ENCODE peak calls at places on chromosome 6, in five cellular contexts. O is progenitor cell of endocrine pancreas, F is lung, U is substantia nigra, C is trophoblast cell. E is an unnamed sample.

GRCh38 chr6:3884007-3884745 is 35.0 kb downstream of the FAM50B start:
- DNase-seq in O (no peak), F (no peak), U (no peak), C (peak), E (no peak)

GRCh38 chr6:119620846-119621570 is 271.4 kb upstream of the MAN1A1 start:
- DNase-seq in O (no peak), F (no peak), U (no peak), C (peak), E (peak)

GRCh38 chr6:113879186-113880096 is 22.3 kb downstream of the MARCKS start:
- DNase-seq in O (peak), F (no peak), U (peak), C (peak), E (peak)

GRCh38 chr6:144359783-144360182 is 74.6 kb downstream of the UTRN start:
- DNase-seq in O (no peak), F (no peak), U (no peak), C (no peak), E (no peak)

GRCh38 chr6:37306624-37307222 is 47.1 kb upstream of the RNF8 start:
- DNase-seq in O (no peak), F (no peak), U (no peak), C (no peak), E (no peak)

GRCh38 chr6:4281341-4282293 is 146.2 kb upstream of the ECI2 start:
- DNase-seq in O (peak), F (peak), U (no peak), C (peak), E (no peak)

GRCh38 chr6:157239671-157240058 is 83.7 kb downstream of the TMEM242 start:
- DNase-seq in O (no peak), F (no peak), U (no peak), C (no peak), E (no peak)

GRCh38 chr6:36177166-36177565 is 19.4 kb upstream of the BRPF3 start:
- DNase-seq in O (no peak), F (no peak), U (no peak), C (no peak), E (no peak)

GRCh38 chr6:74568851-74569250 is 637.0 kb downstream of the COL12A1 start:
- DNase-seq in O (no peak), F (no peak), U (no peak), C (no peak), E (no peak)

GRCh38 chr6:134983823-134984222 is 33.9 kb upstream of the ALDH8A1 start:
- DNase-seq in O (no peak), F (no peak), U (no peak), C (no peak), E (no peak)

GRCh38 chr6:107679457-107679856 is 144.7 kb downstream of the SCML4 start:
- DNase-seq in O (no peak), F (no peak), U (no peak), C (no peak), E (no peak)

GRCh38 chr6:90039911-90040310 is 145.6 kb downstream of the GJA10 start:
- DNase-seq in O (no peak), F (no peak), U (no peak), C (no peak), E (no peak)

GRCh38 chr6:155270566-155271091 is 6.8 kb downstream of the CLDN20 start:
- DNase-seq in O (no peak), F (no peak), U (no peak), C (no peak), E (no peak)

GRCh38 chr6:137001287-137001976 is 43.3 kb downstream of the IL20RA start:
- DNase-seq in O (no peak), F (no peak), U (no peak), C (no peak), E (no peak)

GRCh38 chr6:33123732-33124524 is 48.1 kb downstream of the HLA-DPB1 start:
- DNase-seq in O (no peak), F (no peak), U (no peak), C (peak), E (no peak)

GRCh38 chr6:145887969-145888368 is 73.4 kb upstream of the FBXO30 start:
- DNase-seq in O (no peak), F (no peak), U (no peak), C (no peak), E (no peak)

GRCh38 chr6:112024464-112024863 is 29.4 kb upstream of the CCN6 start:
- DNase-seq in O (no peak), F (no peak), U (no peak), C (no peak), E (no peak)

GRCh38 chr6:129251669-129252376 is 368.9 kb downstream of the LAMA2 start:
- DNase-seq in O (peak), F (no peak), U (no peak), C (peak), E (peak)

GRCh38 chr6:112249489-112249888 is 4.9 kb downstream of the LAMA4 start:
- DNase-seq in O (no peak), F (no peak), U (no peak), C (no peak), E (no peak)

E was measured in amniotic stem cell.